ENCODE peak calls at places on chromosomes 1 and 21, in four cellular contexts. C, R, F and U are unnamed samples.

GRCh38 chr1:10969267-10969970 is 43.0 kb upstream of the TARDBP start:
- DNase-seq in R (no peak), F (no peak), C (no peak), U (no peak)

GRCh38 chr1:208253177-208253576 is 9.0 kb upstream of the PLXNA2 start:
- DNase-seq in F (no peak), R (no peak), C (no peak), U (no peak)

GRCh38 chr21:33112151-33112550 is 42.2 kb downstream of the OLIG1 start:
- DNase-seq in F (no peak), R (no peak), C (no peak), U (no peak)

GRCh38 chr1:21260405-21261129 is 29.7 kb downstream of the ECE1 start:
- DNase-seq in F (no peak), R (no peak), C (no peak), U (no peak)

GRCh38 chr1:54460346-54460745 is 54.2 kb upstream of the SSBP3 start:
- DNase-seq in R (no peak), C (no peak), F (no peak), U (peak; percentile 2)

GRCh38 chr1:59238993-59239392 is 57.9 kb upstream of the FGGY start:
- DNase-seq in R (no peak), F (no peak), C (no peak), U (no peak)

GRCh38 chr1:97680460-97680859 is 240.4 kb downstream of the DPYD start:
- DNase-seq in C (no peak), F (no peak), R (no peak), U (no peak)

GRCh38 chr1:64047549-64047969 is 155.9 kb upstream of the UBE2U start:
- DNase-seq in C (no peak), F (no peak), R (no peak), U (no peak)

GRCh38 chr1:90714521-90714951 is 2.6 kb downstream of the BARHL2 start:
- DNase-seq in F (no peak), C (no peak), R (no peak), U (no peak)

GRCh38 chr1:86447198-86447790 is 21.4 kb upstream of the CLCA1 start:
- DNase-seq in R (no peak), C (no peak), F (no peak), U (no peak)

GRCh38 chr21:14054682-14055081 is 156.1 kb downstream of the LIPI start:
- DNase-seq in F (no peak), R (no peak), C (no peak), U (no peak)

GRCh38 chr1:109240158-109241152 is 8.9 kb upstream of the CELSR2 start:
- DNase-seq in F (peak; percentile 99), R (peak; percentile 76), C (peak; percentile 64), U (peak; percentile 98)

GRCh38 chr1:37167479-37167878 is 133.2 kb upstream of the GRIK3 start:
- DNase-seq in C (no peak), R (no peak), F (no peak), U (no peak)

GRCh38 chr1:153794671-153795324 is 19.6 kb downstream of the SLC27A3 start:
- DNase-seq in R (no peak), C (no peak), F (no peak), U (no peak)

GRCh38 chr21:39314155-39315027 is 959 bp upstream of the BRWD1 start:
- DNase-seq in R (peak; percentile 55), F (peak; percentile 57), C (peak; percentile 77), U (no peak)

GRCh38 chr21:16572032-16572431 is 842.2 kb downstream of the USP25 start:
- DNase-seq in F (peak; percentile 63), R (no peak), C (peak; percentile 21), U (no peak)

GRCh38 chr1:18302788-18303413 is 177.8 kb upstream of the KLHDC7A start:
- DNase-seq in F (no peak), C (no peak), R (no peak), U (no peak)

GRCh38 chr1:99279525-99279924 is 15.2 kb downstream of the PLPPR4 start:
- DNase-seq in C (no peak), R (no peak), F (no peak), U (no peak)

GRCh38 chr1:234969630-234970370 is 158.8 kb downstream of the TOMM20 start:
- DNase-seq in C (peak; percentile 89), F (peak; percentile 58), R (no peak), U (no peak)

GRCh38 chr1:22077728-22078127 is 25.2 kb downstream of the CDC42 start:
- DNase-seq in C (peak; percentile 50), F (peak; percentile 36), R (no peak), U (no peak)

GRCh38 chr1:210342986-210343780 is 14.5 kb downstream of the HHAT start:
- DNase-seq in F (no peak), C (peak; percentile 26), R (no peak), U (no peak)

GRCh38 chr1:210250998-210251679 is 18.5 kb downstream of the SERTAD4 start:
- DNase-seq in C (peak; percentile 67), R (no peak), F (peak; percentile 68), U (peak; percentile 53)